ENCODE peak calls at places on chromosome 9, in four cellular contexts. One of them, this sample, is unnamed.

GRCh38 chr9:124285903-124286291 is 28.1 kb downstream of the NEK6 start:
- DNase-seq in AG04450: peak; percentile 97
- DNase-seq in Peyer's patch: no peak
- DNase-seq in IMR-90: peak; percentile 99
- DNase-seq in this sample: peak; percentile 98

GRCh38 chr9:76817489-76817888 is 53.3 kb downstream of the PCA3 start:
- DNase-seq in AG04450: peak; percentile 55
- DNase-seq in Peyer's patch: no peak
- DNase-seq in IMR-90: peak; percentile 88
- DNase-seq in this sample: peak; percentile 72

GRCh38 chr9:77946969-77947368 is 84.6 kb downstream of the GNAQ start:
- DNase-seq in AG04450: no peak
- DNase-seq in Peyer's patch: no peak
- DNase-seq in IMR-90: no peak
- DNase-seq in this sample: no peak

GRCh38 chr9:105405514-105406131 is 42.2 kb upstream of the FSD1L start:
- DNase-seq in AG04450: no peak
- DNase-seq in Peyer's patch: no peak
- DNase-seq in IMR-90: peak; percentile 21
- DNase-seq in this sample: peak; percentile 67

GRCh38 chr9:124794902-124795491 is 18.1 kb downstream of the OLFML2A start:
- DNase-seq in AG04450: no peak
- DNase-seq in Peyer's patch: no peak
- DNase-seq in IMR-90: no peak
- DNase-seq in this sample: no peak

GRCh38 chr9:107488400-107489143 is 997 bp downstream of the KLF4 start:
- DNase-seq in AG04450: no peak
- DNase-seq in Peyer's patch: peak; percentile 85
- DNase-seq in IMR-90: peak; percentile 49
- DNase-seq in this sample: peak; percentile 64

GRCh38 chr9:115939065-115939765 is 214.4 kb upstream of the PAPPA start:
- DNase-seq in AG04450: no peak
- DNase-seq in Peyer's patch: no peak
- DNase-seq in IMR-90: peak; percentile 87
- DNase-seq in this sample: peak; percentile 58

GRCh38 chr9:73847536-73847935 is 649.6 kb upstream of the RORB start:
- DNase-seq in AG04450: no peak
- DNase-seq in Peyer's patch: no peak
- DNase-seq in IMR-90: no peak
- DNase-seq in this sample: no peak

GRCh38 chr9:110015759-110016158 is 192.2 kb downstream of the C9orf152 start:
- DNase-seq in AG04450: peak; percentile 38
- DNase-seq in Peyer's patch: no peak
- DNase-seq in IMR-90: peak; percentile 94
- DNase-seq in this sample: peak; percentile 42

GRCh38 chr9:14144215-14144614 is 169.7 kb downstream of the NFIB start:
- DNase-seq in AG04450: no peak
- DNase-seq in Peyer's patch: no peak
- DNase-seq in IMR-90: no peak
- DNase-seq in this sample: no peak

GRCh38 chr9:99224445-99224844 is 2.4 kb downstream of the SEC61B start:
- DNase-seq in AG04450: no peak
- DNase-seq in Peyer's patch: no peak
- DNase-seq in IMR-90: no peak
- DNase-seq in this sample: no peak

GRCh38 chr9:92406506-92406905 is 2.1 kb upstream of the OGN start:
- DNase-seq in AG04450: no peak
- DNase-seq in Peyer's patch: peak; percentile 46
- DNase-seq in IMR-90: no peak
- DNase-seq in this sample: peak; percentile 64

GRCh38 chr9:114565204-114565603 is 22.4 kb upstream of the ATP6V1G1 start:
- DNase-seq in AG04450: no peak
- DNase-seq in Peyer's patch: no peak
- DNase-seq in IMR-90: no peak
- DNase-seq in this sample: no peak

GRCh38 chr9:117732494-117732893 is 28.3 kb downstream of the TLR4 start:
- DNase-seq in AG04450: no peak
- DNase-seq in Peyer's patch: no peak
- DNase-seq in IMR-90: no peak
- DNase-seq in this sample: no peak

GRCh38 chr9:101148344-101148743 is 119.8 kb downstream of the PLPPR1 start:
- DNase-seq in AG04450: no peak
- DNase-seq in Peyer's patch: no peak
- DNase-seq in IMR-90: no peak
- DNase-seq in this sample: no peak

GRCh38 chr9:13568446-13568845 is 289.0 kb upstream of the MPDZ start:
- DNase-seq in AG04450: no peak
- DNase-seq in Peyer's patch: no peak
- DNase-seq in IMR-90: no peak
- DNase-seq in this sample: no peak

GRCh38 chr9:137449931-137450537 is 8.9 kb upstream of the ENTPD8 start:
- DNase-seq in AG04450: no peak
- DNase-seq in Peyer's patch: peak; percentile 45
- DNase-seq in IMR-90: no peak
- DNase-seq in this sample: no peak

GRCh38 chr9:113564804-113565237 is 101.3 kb downstream of the RGS3 start:
- DNase-seq in AG04450: no peak
- DNase-seq in Peyer's patch: peak; percentile 76
- DNase-seq in IMR-90: peak; percentile 61
- DNase-seq in this sample: peak; percentile 81

DNA sequence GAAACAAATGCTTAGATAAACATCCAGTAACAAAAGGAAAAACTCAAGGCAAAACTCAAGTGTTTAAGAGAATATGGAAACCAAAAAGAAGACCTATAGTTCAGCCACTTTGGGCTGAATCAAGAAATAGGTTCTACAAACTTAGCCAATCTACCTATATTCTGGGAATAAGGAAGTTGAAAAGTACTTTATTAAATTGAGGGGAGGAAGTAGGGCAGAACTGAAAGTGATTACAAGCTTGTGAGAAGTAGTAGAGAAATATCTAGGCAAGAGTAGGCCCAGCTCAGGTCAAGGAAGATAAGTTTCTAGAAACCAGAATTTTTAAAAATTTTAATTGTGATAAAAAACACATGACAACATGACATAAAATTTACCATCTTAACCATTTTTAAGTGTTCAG is 384.8 kb upstream of the PCSK5 start:
- DNase-seq in AG04450: no peak
- DNase-seq in Peyer's patch: no peak
- DNase-seq in IMR-90: no peak
- DNase-seq in this sample: no peak
- H3K4me3 ChIP-seq in AG04450: no peak overlapping the region
- H3K4me3 ChIP-seq in Peyer's patch: no peak overlapping the region
- H3K4me3 ChIP-seq in IMR-90: no peak overlapping the region
- H3K4me3 ChIP-seq in this sample: no peak overlapping the region

GRCh38 chr9:35713578-35713977 is 18.4 kb downstream of the TLN1 start:
- DNase-seq in AG04450: no peak
- DNase-seq in Peyer's patch: no peak
- DNase-seq in IMR-90: no peak
- DNase-seq in this sample: no peak
- TF ChIP-seq CTCF in AG04450: no peak
- TF ChIP-seq CTCF in Peyer's patch: no peak
- TF ChIP-seq CTCF in IMR-90: no peak
- TF ChIP-seq CTCF in this sample: no peak

DNA sequence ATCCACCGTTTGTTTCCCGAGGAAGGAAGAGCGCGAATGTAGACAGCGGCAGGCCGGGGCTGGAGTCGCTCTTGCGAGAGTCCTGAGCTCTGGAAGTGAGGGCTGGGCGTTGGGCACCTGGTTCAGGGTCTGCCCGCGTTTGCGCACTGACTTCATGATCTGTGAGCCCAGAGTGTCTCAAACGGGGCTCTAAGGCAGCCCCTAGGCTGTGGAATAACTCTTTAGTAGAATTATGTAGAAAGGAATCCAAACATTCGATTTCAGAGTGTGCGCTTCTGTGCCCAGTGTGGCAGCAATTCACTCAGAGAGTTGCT is 478 bp upstream of the GGTA1 start:
- DNase-seq in AG04450: no peak
- DNase-seq in Peyer's patch: no peak
- DNase-seq in IMR-90: no peak
- DNase-seq in this sample: no peak
- H3K4me3 ChIP-seq in AG04450: peak overlapping the region; percentile 52
- H3K4me3 ChIP-seq in Peyer's patch: peak overlapping the region; percentile 56
- H3K4me3 ChIP-seq in IMR-90: peak overlapping the region; percentile 33
- H3K4me3 ChIP-seq in this sample: peak overlapping the region; percentile 48

GRCh38 chr9:35079426-35080341 is at the start of gene FANCG:
- DNase-seq in AG04450: peak; percentile 69
- DNase-seq in Peyer's patch: peak; percentile 92
- DNase-seq in IMR-90: peak; percentile 92
- DNase-seq in this sample: peak; percentile 87
- TF ChIP-seq CTCF in AG04450: no peak
- TF ChIP-seq CTCF in Peyer's patch: no peak
- TF ChIP-seq CTCF in IMR-90: no peak
- TF ChIP-seq CTCF in this sample: peak; percentile 1